ENCODE peak calls at places on chromosome 4, in ten cellular contexts. One of them, this sample, is unnamed. For H3K9me3, the result is how much of the 10 kb centered on the place peaks cover.

GRCh38 chr4:55186700-55187099 is 61.3 kb upstream of the KDR start:
- DNase-seq in A549: no peak
- DNase-seq in naive thymus-derived CD4-positive, alpha-beta T cell: no peak
- DNase-seq in right cardiac atrium: no peak
- DNase-seq in HCT116: no peak
- DNase-seq in mucosa of descending colon: no peak
- DNase-seq in heart right ventricle: peak
- DNase-seq in uterus: no peak
- DNase-seq in psoas muscle: no peak
- DNase-seq in heart left ventricle: no peak
- DNase-seq in this sample: no peak

GRCh38 chr4:83024233-83024632 is 10.8 kb upstream of the COPS4 start:
- DNase-seq in mucosa of descending colon: no peak
- DNase-seq in right cardiac atrium: no peak
- DNase-seq in uterus: no peak
- DNase-seq in heart left ventricle: no peak
- DNase-seq in A549: no peak
- DNase-seq in HCT116: no peak
- DNase-seq in naive thymus-derived CD4-positive, alpha-beta T cell: no peak
- DNase-seq in psoas muscle: no peak
- DNase-seq in heart right ventricle: no peak
- DNase-seq in this sample: no peak

GRCh38 chr4:127162741-127163140 is 470.0 kb upstream of the INTU start:
- DNase-seq in uterus: no peak
- DNase-seq in HCT116: no peak
- DNase-seq in A549: no peak
- DNase-seq in heart right ventricle: no peak
- DNase-seq in psoas muscle: no peak
- DNase-seq in right cardiac atrium: no peak
- DNase-seq in mucosa of descending colon: no peak
- DNase-seq in naive thymus-derived CD4-positive, alpha-beta T cell: no peak
- DNase-seq in heart left ventricle: no peak
- DNase-seq in this sample: no peak

GRCh38 chr4:182643801-182644311 is 273.3 kb downstream of the DCTD start:
- DNase-seq in heart right ventricle: peak
- DNase-seq in naive thymus-derived CD4-positive, alpha-beta T cell: no peak
- DNase-seq in mucosa of descending colon: no peak
- DNase-seq in psoas muscle: no peak
- DNase-seq in heart left ventricle: peak
- DNase-seq in A549: no peak
- DNase-seq in uterus: no peak
- DNase-seq in HCT116: no peak
- DNase-seq in right cardiac atrium: peak
- DNase-seq in this sample: no peak

GRCh38 chr4:10619220-10619619 is 65.3 kb downstream of the CLNK start:
- DNase-seq in naive thymus-derived CD4-positive, alpha-beta T cell: no peak
- DNase-seq in mucosa of descending colon: no peak
- DNase-seq in uterus: no peak
- DNase-seq in psoas muscle: no peak
- DNase-seq in HCT116: peak
- DNase-seq in heart left ventricle: no peak
- DNase-seq in heart right ventricle: no peak
- DNase-seq in right cardiac atrium: no peak
- DNase-seq in A549: no peak
- DNase-seq in this sample: no peak

GRCh38 chr4:80608285-80608980 is 272.9 kb downstream of the CFAP299 start:
- DNase-seq in heart left ventricle: no peak
- DNase-seq in heart right ventricle: no peak
- DNase-seq in psoas muscle: no peak
- DNase-seq in A549: no peak
- DNase-seq in uterus: no peak
- DNase-seq in HCT116: no peak
- DNase-seq in naive thymus-derived CD4-positive, alpha-beta T cell: no peak
- DNase-seq in mucosa of descending colon: no peak
- DNase-seq in right cardiac atrium: no peak
- DNase-seq in this sample: no peak

GRCh38 chr4:84503495-84504437 is 4.7 kb upstream of the NKX6-1 start:
- DNase-seq in naive thymus-derived CD4-positive, alpha-beta T cell: peak
- DNase-seq in right cardiac atrium: no peak
- DNase-seq in psoas muscle: no peak
- DNase-seq in mucosa of descending colon: no peak
- DNase-seq in uterus: no peak
- DNase-seq in HCT116: peak
- DNase-seq in A549: peak
- DNase-seq in heart right ventricle: peak
- DNase-seq in heart left ventricle: no peak
- DNase-seq in this sample: no peak

GRCh38 chr4:73853718-73854473 is 800 bp downstream of the PF4V1 start:
- DNase-seq in A549: no peak
- DNase-seq in mucosa of descending colon: no peak
- DNase-seq in naive thymus-derived CD4-positive, alpha-beta T cell: no peak
- DNase-seq in HCT116: no peak
- DNase-seq in psoas muscle: no peak
- DNase-seq in uterus: no peak
- DNase-seq in heart right ventricle: no peak
- DNase-seq in right cardiac atrium: no peak
- DNase-seq in heart left ventricle: no peak
- DNase-seq in this sample: no peak

GRCh38 chr4:1843852-1844251 is 12.1 kb downstream of the LETM1 start:
- DNase-seq in right cardiac atrium: peak
- DNase-seq in mucosa of descending colon: no peak
- DNase-seq in HCT116: no peak
- DNase-seq in naive thymus-derived CD4-positive, alpha-beta T cell: no peak
- DNase-seq in heart right ventricle: peak
- DNase-seq in psoas muscle: peak
- DNase-seq in uterus: no peak
- DNase-seq in A549: no peak
- DNase-seq in heart left ventricle: peak
- DNase-seq in this sample: no peak

GRCh38 chr4:108851346-108851745 is 88.5 kb upstream of the ETNPPL start:
- DNase-seq in A549: no peak
- DNase-seq in HCT116: no peak
- DNase-seq in uterus: no peak
- DNase-seq in naive thymus-derived CD4-positive, alpha-beta T cell: no peak
- DNase-seq in psoas muscle: no peak
- DNase-seq in heart right ventricle: no peak
- DNase-seq in heart left ventricle: no peak
- DNase-seq in right cardiac atrium: no peak
- DNase-seq in mucosa of descending colon: no peak
- DNase-seq in this sample: no peak

GRCh38 chr4:93199492-93199891 is 629.1 kb upstream of the ATOH1 start:
- DNase-seq in uterus: no peak
- DNase-seq in HCT116: peak
- DNase-seq in heart right ventricle: no peak
- DNase-seq in A549: peak
- DNase-seq in naive thymus-derived CD4-positive, alpha-beta T cell: no peak
- DNase-seq in mucosa of descending colon: no peak
- DNase-seq in psoas muscle: no peak
- DNase-seq in heart left ventricle: no peak
- DNase-seq in right cardiac atrium: no peak
- DNase-seq in this sample: no peak

GRCh38 chr4:142656178-142656577 is 189.9 kb downstream of the INPP4B start:
- DNase-seq in mucosa of descending colon: no peak
- DNase-seq in naive thymus-derived CD4-positive, alpha-beta T cell: peak
- DNase-seq in psoas muscle: peak
- DNase-seq in A549: peak
- DNase-seq in right cardiac atrium: no peak
- DNase-seq in heart left ventricle: no peak
- DNase-seq in HCT116: peak
- DNase-seq in uterus: no peak
- DNase-seq in heart right ventricle: no peak
- DNase-seq in this sample: no peak
- H3K9me3 ChIP-seq in mucosa of descending colon: half or more
- H3K9me3 ChIP-seq in naive thymus-derived CD4-positive, alpha-beta T cell: half or more
- H3K9me3 ChIP-seq in psoas muscle: half or more
- H3K9me3 ChIP-seq in A549: under half
- H3K9me3 ChIP-seq in right cardiac atrium: under half
- H3K9me3 ChIP-seq in heart left ventricle: under half
- H3K9me3 ChIP-seq in HCT116: under half
- H3K9me3 ChIP-seq in uterus: under half
- H3K9me3 ChIP-seq in heart right ventricle: half or more
- H3K9me3 ChIP-seq in this sample: under half

GRCh38 chr4:86357608-86358007 is 2.2 kb downstream of the MAPK10 start:
- DNase-seq in right cardiac atrium: no peak
- DNase-seq in HCT116: no peak
- DNase-seq in mucosa of descending colon: no peak
- DNase-seq in psoas muscle: no peak
- DNase-seq in A549: no peak
- DNase-seq in naive thymus-derived CD4-positive, alpha-beta T cell: no peak
- DNase-seq in heart left ventricle: no peak
- DNase-seq in heart right ventricle: no peak
- DNase-seq in uterus: no peak
- DNase-seq in this sample: no peak

GRCh38 chr4:86359944-86360478 is at the start of gene MAPK10:
- DNase-seq in uterus: peak
- DNase-seq in A549: no peak
- DNase-seq in right cardiac atrium: peak
- DNase-seq in HCT116: no peak
- DNase-seq in psoas muscle: peak
- DNase-seq in mucosa of descending colon: no peak
- DNase-seq in heart left ventricle: peak
- DNase-seq in naive thymus-derived CD4-positive, alpha-beta T cell: peak
- DNase-seq in heart right ventricle: peak
- DNase-seq in this sample: peak

GRCh38 chr4:86356425-86356824 is 3.4 kb downstream of the MAPK10 start:
- DNase-seq in psoas muscle: no peak
- DNase-seq in uterus: no peak
- DNase-seq in heart right ventricle: no peak
- DNase-seq in naive thymus-derived CD4-positive, alpha-beta T cell: no peak
- DNase-seq in A549: no peak
- DNase-seq in HCT116: no peak
- DNase-seq in heart left ventricle: no peak
- DNase-seq in right cardiac atrium: no peak
- DNase-seq in mucosa of descending colon: no peak
- DNase-seq in this sample: no peak

GRCh38 chr4:86358176-86358701 is 1.6 kb downstream of the MAPK10 start:
- DNase-seq in psoas muscle: no peak
- DNase-seq in heart left ventricle: no peak
- DNase-seq in right cardiac atrium: no peak
- DNase-seq in mucosa of descending colon: no peak
- DNase-seq in A549: no peak
- DNase-seq in naive thymus-derived CD4-positive, alpha-beta T cell: no peak
- DNase-seq in uterus: no peak
- DNase-seq in heart right ventricle: no peak
- DNase-seq in HCT116: no peak
- DNase-seq in this sample: no peak

GRCh38 chr4:86356831-86357230 is 3.0 kb downstream of the MAPK10 start:
- DNase-seq in heart left ventricle: no peak
- DNase-seq in naive thymus-derived CD4-positive, alpha-beta T cell: no peak
- DNase-seq in A549: no peak
- DNase-seq in HCT116: no peak
- DNase-seq in uterus: no peak
- DNase-seq in psoas muscle: no peak
- DNase-seq in mucosa of descending colon: no peak
- DNase-seq in heart right ventricle: no peak
- DNase-seq in right cardiac atrium: no peak
- DNase-seq in this sample: no peak
- H3K4me3 ChIP-seq in heart left ventricle: no peak
- H3K4me3 ChIP-seq in naive thymus-derived CD4-positive, alpha-beta T cell: no peak
- H3K4me3 ChIP-seq in A549: no peak
- H3K4me3 ChIP-seq in HCT116: no peak
- H3K4me3 ChIP-seq in uterus: no peak
- H3K4me3 ChIP-seq in psoas muscle: no peak
- H3K4me3 ChIP-seq in mucosa of descending colon: no peak
- H3K4me3 ChIP-seq in heart right ventricle: no peak
- H3K4me3 ChIP-seq in right cardiac atrium: no peak
- H3K4me3 ChIP-seq in this sample: no peak

DNA sequence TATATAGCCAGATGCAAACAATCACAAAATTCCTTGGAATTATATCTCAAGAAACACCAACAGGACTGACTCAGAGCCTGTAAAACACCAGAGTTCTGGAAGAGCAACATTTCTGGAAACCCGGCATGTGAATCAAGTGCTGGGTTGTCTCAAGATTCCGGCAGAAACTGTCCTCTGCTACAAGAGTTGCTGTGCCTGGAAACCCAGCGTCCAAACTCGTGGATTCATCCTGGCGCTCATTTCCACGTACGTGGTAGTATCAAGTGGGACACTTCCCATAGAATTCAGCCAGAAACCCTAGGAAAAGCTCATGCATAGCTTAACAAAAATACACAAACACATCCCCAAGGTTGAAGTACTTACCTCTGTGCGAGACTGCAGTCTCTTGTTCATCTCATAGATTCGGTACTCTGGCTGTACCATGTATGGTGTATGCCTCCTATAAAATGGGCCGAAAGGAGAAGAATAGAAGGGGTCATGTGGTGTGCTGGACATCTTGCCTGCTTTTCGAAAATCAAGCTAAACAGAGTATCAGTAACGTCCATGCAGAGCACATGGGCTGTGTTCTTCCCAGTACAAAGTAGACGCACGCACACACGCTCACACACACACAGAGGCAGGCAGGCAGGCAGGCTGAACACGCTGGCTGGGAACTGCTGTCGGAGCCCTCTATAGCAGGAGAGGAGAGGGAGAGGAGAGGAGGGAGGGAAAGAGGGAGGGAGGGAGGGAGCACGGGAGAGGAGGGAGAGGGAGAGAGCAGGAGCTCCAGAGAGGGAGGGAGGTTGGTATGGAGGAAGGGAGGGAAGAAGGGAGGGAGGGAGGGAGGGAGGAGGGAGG is at the start of gene LDB2:
- DNase-seq in uterus: peak
- DNase-seq in naive thymus-derived CD4-positive, alpha-beta T cell: peak
- DNase-seq in right cardiac atrium: peak
- DNase-seq in mucosa of descending colon: peak
- DNase-seq in psoas muscle: peak
- DNase-seq in heart right ventricle: peak
- DNase-seq in A549: no peak
- DNase-seq in heart left ventricle: peak
- DNase-seq in HCT116: no peak
- DNase-seq in this sample: peak
- H3K9me3 ChIP-seq in uterus: under half
- H3K9me3 ChIP-seq in naive thymus-derived CD4-positive, alpha-beta T cell: under half
- H3K9me3 ChIP-seq in right cardiac atrium: under half
- H3K9me3 ChIP-seq in mucosa of descending colon: under half
- H3K9me3 ChIP-seq in psoas muscle: under half
- H3K9me3 ChIP-seq in heart right ventricle: under half
- H3K9me3 ChIP-seq in A549: under half
- H3K9me3 ChIP-seq in heart left ventricle: under half
- H3K9me3 ChIP-seq in HCT116: under half
- H3K9me3 ChIP-seq in this sample: under half

GRCh38 chr4:158171456-158171790 is 1.4 kb downstream of the GASK1B start:
- DNase-seq in naive thymus-derived CD4-positive, alpha-beta T cell: no peak
- DNase-seq in psoas muscle: no peak
- DNase-seq in uterus: no peak
- DNase-seq in right cardiac atrium: no peak
- DNase-seq in HCT116: no peak
- DNase-seq in heart left ventricle: no peak
- DNase-seq in heart right ventricle: no peak
- DNase-seq in A549: no peak
- DNase-seq in mucosa of descending colon: no peak
- DNase-seq in this sample: no peak
- H3K4me3 ChIP-seq in naive thymus-derived CD4-positive, alpha-beta T cell: no peak
- H3K4me3 ChIP-seq in psoas muscle: peak
- H3K4me3 ChIP-seq in uterus: peak
- H3K4me3 ChIP-seq in right cardiac atrium: peak
- H3K4me3 ChIP-seq in HCT116: no peak
- H3K4me3 ChIP-seq in heart left ventricle: peak
- H3K4me3 ChIP-seq in heart right ventricle: peak
- H3K4me3 ChIP-seq in A549: no peak
- H3K4me3 ChIP-seq in mucosa of descending colon: no peak
- H3K4me3 ChIP-seq in this sample: peak